ENCODE peak calls at places on chromosomes 6 and 20, in ten cellular contexts. R is cardiac muscle cell, B is IMR-90, U is HCT116, Z is hepatocyte, N is stomach, A is pancreas, C is prostate gland, K is astrocyte, W is tibial nerve. G is an unnamed sample. For H3K4me1 and H3K27me3, the result is how much of the 10 kb centered on the place peaks cover.

GRCh38 chr6:25309886-25310285 is 30.7 kb downstream of the CARMIL1 start:
- DNase-seq in C (no peak), W (no peak), Z (no peak), U (no peak), K (no peak), A (no peak), N (no peak), R (no peak), B (no peak), G (no peak)

GRCh38 chr6:75209432-75209723 is 3.5 kb upstream of the COL12A1 start:
- DNase-seq in Z (no peak), A (no peak), N (no peak), B (no peak), C (no peak), W (no peak), K (no peak), R (no peak), U (no peak), G (no peak)

GRCh38 chr6:105591053-105591452 is 188.2 kb upstream of the PREP start:
- DNase-seq in B (peak), R (peak), U (no peak), N (no peak), A (no peak), C (no peak), K (peak), W (no peak), Z (no peak), G (no peak)

GRCh38 chr6:110233769-110234374 is 53.6 kb downstream of the CDC40 start:
- DNase-seq in C (no peak), K (peak), R (peak), N (no peak), A (no peak), Z (no peak), W (no peak), B (peak), U (no peak), G (no peak)

GRCh38 chr6:161696828-161697227 is 423.0 kb upstream of the AGPAT4 start:
- DNase-seq in K (peak), C (no peak), N (no peak), Z (no peak), W (no peak), U (no peak), B (no peak), R (no peak), A (no peak), G (no peak)

GRCh38 chr20:10469599-10469998 is 34.5 kb downstream of the SLX4IP start:
- DNase-seq in R (peak), W (peak), K (peak), C (peak), A (no peak), U (peak), Z (peak), B (peak), N (no peak), G (no peak)

GRCh38 chr6:150924808-150925654 is 59.5 kb downstream of the MTHFD1L start:
- DNase-seq in R (peak), U (no peak), Z (no peak), W (peak), C (no peak), N (no peak), A (no peak), B (peak), K (no peak), G (no peak)

GRCh38 chr6:41638002-41638800 is at the start of gene MDFI:
- DNase-seq in B (no peak), N (no peak), A (no peak), Z (peak), U (no peak), K (no peak), W (no peak), R (peak), C (no peak), G (no peak)

GRCh38 chr20:45878076-45878731 is 2.8 kb upstream of the ZSWIM1 start:
- DNase-seq in W (no peak), B (no peak), U (no peak), C (no peak), R (no peak), K (no peak), N (no peak), Z (no peak), A (no peak), G (no peak)

GRCh38 chr6:69668916-69669315 is 127.9 kb downstream of the LMBRD1 start:
- DNase-seq in R (no peak), B (no peak), K (no peak), W (no peak), N (no peak), Z (no peak), U (no peak), C (no peak), A (no peak), G (no peak)

DNA sequence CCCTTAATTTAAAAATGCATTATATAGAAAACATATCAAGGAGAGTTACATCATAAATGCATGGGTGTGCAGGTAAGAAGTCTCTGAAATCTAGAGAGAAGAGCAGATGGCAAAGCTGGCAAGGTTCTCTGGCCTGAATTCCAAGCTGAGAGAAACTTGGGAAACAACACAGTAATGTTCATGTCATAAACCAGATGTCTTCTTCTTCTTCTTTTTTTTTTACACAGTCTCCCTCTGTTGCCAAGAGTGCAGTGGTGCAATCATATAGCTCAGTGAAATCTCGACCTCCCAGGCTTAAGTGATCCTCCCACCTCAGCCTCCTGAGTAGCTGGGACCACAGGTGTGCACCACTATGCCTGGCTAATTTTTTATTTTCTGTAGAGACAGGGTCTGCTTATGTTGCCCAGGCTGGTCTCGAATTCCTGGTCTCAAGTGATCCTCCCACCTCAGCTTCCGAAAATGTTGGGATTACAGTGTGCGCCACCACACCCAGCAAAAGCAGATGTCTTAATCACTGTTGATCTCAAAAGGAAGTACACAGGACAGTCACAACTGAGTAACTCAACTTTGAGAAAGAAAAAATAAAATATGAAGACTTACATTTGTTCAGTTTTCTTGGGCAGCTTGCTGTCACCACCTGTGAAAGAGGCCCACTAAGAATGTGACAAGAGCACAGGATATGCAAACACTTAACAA is 77.3 kb downstream of the DNAAF9 start:
- DNase-seq in A (no peak), R (peak), B (peak), U (no peak), K (no peak), W (no peak), Z (no peak), N (no peak), C (no peak), G (no peak)
- TF ChIP-seq CTCF in A (no peak), R (peak), B (peak), U (no peak), K (no peak), W (no peak), Z (no peak), N (no peak), C (no peak), G (no peak)

GRCh38 chr6:115667478-115667996 is 393.2 kb downstream of the FRK start:
- DNase-seq in R (no peak), K (no peak), U (no peak), A (no peak), N (no peak), W (no peak), C (no peak), B (no peak), Z (no peak), G (no peak)

GRCh38 chr6:115665310-115665709 is 395.4 kb downstream of the FRK start:
- DNase-seq in R (no peak), A (no peak), U (no peak), N (no peak), Z (no peak), C (no peak), W (no peak), B (no peak), K (no peak), G (no peak)

GRCh38 chr6:115668781-115669180 is 391.9 kb downstream of the FRK start:
- DNase-seq in N (no peak), B (no peak), Z (no peak), C (no peak), R (no peak), K (no peak), W (no peak), A (no peak), U (no peak), G (no peak)

GRCh38 chr6:115666997-115667396 is 393.7 kb downstream of the FRK start:
- DNase-seq in A (no peak), C (no peak), Z (no peak), R (no peak), N (no peak), K (no peak), U (no peak), W (no peak), B (no peak), G (no peak)

GRCh38 chr6:115663681-115664080 is 397.0 kb downstream of the FRK start:
- DNase-seq in C (no peak), Z (no peak), K (no peak), U (no peak), W (no peak), A (no peak), B (no peak), R (no peak), N (no peak), G (no peak)
- H3K4me1 ChIP-seq in C (under half), Z (under half), K (under half), U (under half), W (under half), A (under half), B (under half), R (under half), N (under half), G (under half)

GRCh38 chr20:59398552-59399265 is 98.3 kb downstream of the EDN3 start:
- DNase-seq in K (no peak), R (no peak), W (no peak), A (no peak), C (no peak), U (no peak), N (no peak), B (no peak), Z (no peak), G (no peak)

GRCh38 chr20:59391975-59392374 is 91.6 kb downstream of the EDN3 start:
- DNase-seq in C (no peak), U (no peak), A (no peak), B (no peak), W (no peak), K (no peak), N (no peak), R (no peak), Z (no peak), G (no peak)

GRCh38 chr20:59393142-59393541 is 92.7 kb downstream of the EDN3 start:
- DNase-seq in B (no peak), K (no peak), C (no peak), N (no peak), W (no peak), A (no peak), Z (no peak), U (no peak), R (no peak), G (no peak)

GRCh38 chr20:59392741-59393140 is 92.3 kb downstream of the EDN3 start:
- DNase-seq in U (no peak), K (no peak), R (no peak), B (no peak), N (no peak), W (no peak), C (no peak), Z (no peak), A (no peak), G (no peak)

GRCh38 chr20:59395729-59396128 is 95.3 kb downstream of the EDN3 start:
- DNase-seq in C (no peak), U (no peak), R (no peak), W (no peak), K (no peak), Z (no peak), N (no peak), B (no peak), A (no peak), G (no peak)
- H3K27me3 ChIP-seq in C (under half), U (half or more), R (under half), W (half or more), K (under half), Z (under half), N (under half), B (under half), A (under half), G (half or more)

GRCh38 chr6:157644043-157644810 is 178.8 kb upstream of the SNX9 start:
- DNase-seq in U (no peak), Z (no peak), B (no peak), R (peak), C (no peak), K (no peak), W (no peak), A (no peak), N (no peak), G (no peak)
- TF ChIP-seq CTCF in U (peak), Z (peak), B (no peak), R (peak), C (no peak), K (no peak), W (no peak), A (no peak), N (no peak), G (no peak)

DNA sequence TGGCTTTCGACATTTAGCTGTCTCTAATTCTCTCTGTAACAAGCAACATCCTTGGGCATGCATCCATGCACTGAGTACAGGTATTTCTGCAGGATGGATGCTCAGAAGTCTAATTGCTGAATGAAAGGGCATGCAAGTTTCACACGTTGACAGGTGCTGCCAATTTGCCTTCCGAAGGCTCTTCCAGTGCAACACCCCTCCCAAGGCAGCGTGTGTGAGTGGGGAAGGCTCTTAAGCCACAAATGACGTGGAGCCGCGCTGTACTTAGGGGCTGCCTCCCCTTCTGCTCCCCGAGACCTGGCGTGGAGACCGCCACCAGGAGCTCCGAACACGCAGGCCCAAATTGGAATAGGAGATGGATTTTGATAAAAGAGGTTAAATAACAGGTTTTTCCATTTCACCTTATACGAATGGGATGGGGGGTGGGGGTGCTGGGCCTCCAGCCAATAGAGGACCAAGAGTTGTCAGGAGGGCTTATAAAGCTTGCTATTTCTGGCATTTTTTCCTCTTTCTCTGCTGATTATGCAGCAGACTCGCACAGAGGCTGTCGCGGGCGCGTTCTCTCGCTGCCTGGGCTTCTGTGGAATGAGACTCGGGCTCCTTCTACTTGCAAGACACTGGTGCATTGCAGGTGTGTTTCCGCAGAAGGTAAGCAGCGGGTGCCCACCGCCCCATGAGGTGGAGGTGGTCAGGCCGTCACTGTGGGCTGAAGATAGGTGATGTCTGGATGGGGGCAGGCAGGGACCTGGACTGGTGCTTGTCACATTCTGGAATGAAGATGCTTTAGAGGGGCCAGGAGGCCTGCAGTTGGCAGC is 30.9 kb downstream of the TOX2 start:
- DNase-seq in Z (no peak), N (no peak), A (no peak), R (no peak), B (no peak), K (no peak), U (no peak), W (no peak), C (no peak), G (no peak)
- H3K4me1 ChIP-seq in Z (under half), N (half or more), A (under half), R (under half), B (under half), K (under half), U (half or more), W (under half), C (under half), G (under half)

DNA sequence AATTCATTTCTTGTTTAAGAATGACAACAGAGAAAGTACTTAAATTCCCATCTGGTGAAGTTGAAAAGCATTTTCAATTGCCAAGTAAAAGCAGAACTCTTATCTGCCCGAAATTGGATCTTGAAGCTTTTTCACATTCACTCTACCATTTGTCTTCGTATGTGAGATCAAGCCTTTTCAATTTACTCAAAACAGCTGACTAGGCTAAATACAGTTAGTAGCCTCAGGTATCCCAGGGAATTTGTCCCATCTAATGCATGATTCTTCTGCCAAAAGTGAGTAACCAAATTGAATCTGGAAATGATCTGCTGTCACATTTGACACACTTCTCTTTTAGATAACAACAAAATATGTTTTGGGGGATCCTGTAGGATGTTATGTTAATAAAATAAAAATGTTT is 596.8 kb upstream of the HS3ST5 start:
- DNase-seq in Z (no peak), W (no peak), C (no peak), K (no peak), R (no peak), U (no peak), N (no peak), A (no peak), B (no peak), G (no peak)
- H3K27me3 ChIP-seq in Z (under half), W (under half), C (under half), K (under half), R (under half), U (under half), N (under half), A (under half), B (under half), G (under half)

DNA sequence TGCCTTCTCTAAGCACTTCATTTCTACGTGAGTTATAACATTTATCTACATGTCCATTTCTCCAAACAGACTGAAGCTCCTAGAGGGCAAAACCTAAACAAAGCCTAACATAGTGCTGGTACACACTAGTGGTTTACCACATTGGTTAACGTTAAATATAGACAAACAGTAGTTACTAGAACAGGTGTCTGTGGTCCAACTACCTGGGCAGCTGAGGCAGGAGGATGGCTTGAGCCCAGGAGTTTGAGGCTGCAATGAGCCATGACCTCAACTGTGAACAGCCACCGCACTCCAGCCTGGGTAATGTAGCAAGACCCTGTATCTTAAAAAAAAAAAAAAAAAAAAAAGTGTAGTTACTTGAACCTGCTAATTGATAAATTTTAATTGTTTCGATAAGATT is 26.5 kb downstream of the PTPRK start:
- DNase-seq in N (no peak), C (no peak), B (no peak), U (no peak), Z (no peak), K (no peak), R (no peak), A (no peak), W (no peak), G (no peak)
- TF ChIP-seq CTCF in N (no peak), C (no peak), B (no peak), U (no peak), Z (no peak), K (no peak), R (no peak), A (no peak), W (no peak), G (no peak)

GRCh38 chr6:139152892-139153271 is 18.0 kb downstream of the HECA start:
- DNase-seq in W (no peak), R (no peak), C (no peak), N (no peak), Z (no peak), K (peak), A (no peak), U (no peak), B (peak), G (no peak)
- H3K4me1 ChIP-seq in W (under half), R (under half), C (under half), N (half or more), Z (half or more), K (under half), A (under half), U (under half), B (under half), G (half or more)

DNA sequence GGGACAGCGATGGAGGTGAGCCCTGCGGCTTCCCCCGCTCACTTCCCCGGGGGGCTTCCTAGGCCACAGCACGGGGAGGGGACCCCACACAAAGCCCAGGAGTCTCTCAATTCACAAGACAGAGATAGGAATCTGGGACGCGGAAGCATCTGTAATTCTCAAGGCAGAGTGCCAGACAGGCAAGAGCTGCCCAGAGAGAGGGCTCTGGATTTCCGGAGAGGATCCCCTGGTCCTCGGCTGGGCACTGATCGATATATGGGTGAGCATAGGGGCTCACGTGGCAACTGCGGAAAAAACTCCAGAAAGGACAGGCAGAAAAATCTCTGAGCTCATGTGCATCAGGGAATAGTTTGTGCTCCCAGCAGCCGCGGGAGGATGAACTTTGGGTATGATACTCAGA is 296.2 kb downstream of the NRN1 start:
- DNase-seq in N (no peak), R (no peak), C (no peak), B (no peak), U (no peak), K (no peak), A (no peak), Z (no peak), W (no peak), G (no peak)
- H3K27me3 ChIP-seq in N (under half), R (under half), C (under half), B (under half), U (under half), K (under half), A (under half), Z (under half), W (under half), G (under half)